ENCODE peak calls at places on chromosomes 16 and 17, in four cellular contexts. F is CD8-positive, alpha-beta memory T cell; X is heart right ventricle; A is hepatocyte. K is an unnamed sample. For H3K9me3 and H3K36me3, the result is how much of the 10 kb centered on the place peaks cover.

GRCh38 chr16:87487361-87487924 is 5.4 kb downstream of the ZCCHC14 start:
- DNase-seq in F (no peak), X (peak), A (peak), K (no peak)

GRCh38 chr16:25126820-25127232 is 15.3 kb downstream of the LCMT1 start:
- DNase-seq in F (no peak), X (no peak), A (peak), K (no peak)

GRCh38 chr16:50697881-50698767 is 4.7 kb downstream of the NOD2 start:
- DNase-seq in F (no peak), X (no peak), A (no peak), K (no peak)

GRCh38 chr17:78923660-78924453 is 1.3 kb downstream of the TIMP2 start:
- DNase-seq in F (peak), X (peak), A (peak), K (peak)

GRCh38 chr16:2473425-2473926 is 1.5 kb upstream of the TBC1D24 start:
- DNase-seq in F (no peak), X (no peak), A (no peak), K (peak)

GRCh38 chr16:2692948-2693651 is 10.8 kb downstream of the KCTD5 start:
- DNase-seq in F (no peak), X (peak), A (no peak), K (no peak)

GRCh38 chr17:9298776-9299295 is 276.8 kb downstream of the STX8 start:
- DNase-seq in F (no peak), X (no peak), A (no peak), K (no peak)

GRCh38 chr17:81869221-81870154 is 1.6 kb downstream of the ARHGDIA start:
- DNase-seq in F (no peak), X (peak), A (peak), K (peak)

GRCh38 chr17:9594065-9594464 is 17.6 kb downstream of the CFAP52 start:
- DNase-seq in F (no peak), X (no peak), A (no peak), K (no peak)

GRCh38 chr16:58124601-58124915 is 4.6 kb downstream of the CFAP20 start:
- DNase-seq in F (no peak), X (no peak), A (no peak), K (no peak)

GRCh38 chr16:74842413-74842812 is 67.8 kb upstream of the FA2H start:
- DNase-seq in F (no peak), X (no peak), A (no peak), K (no peak)

GRCh38 chr17:17456251-17456650 is 20.5 kb upstream of the MED9 start:
- DNase-seq in F (no peak), X (no peak), A (no peak), K (no peak)

GRCh38 chr16:88866151-88866920 is at the start of gene PABPN1L:
- DNase-seq in F (no peak), X (no peak), A (no peak), K (peak)

GRCh38 chr16:85872666-85873561 is 26.0 kb upstream of the IRF8 start:
- DNase-seq in F (no peak), X (no peak), A (no peak), K (no peak)

GRCh38 chr17:80270104-80270503 is 9.5 kb downstream of the RNF213 start:
- DNase-seq in F (no peak), X (no peak), A (no peak), K (peak)

GRCh38 chr17:56230660-56231059 is 77.4 kb downstream of the ANKFN1 start:
- DNase-seq in F (no peak), X (no peak), A (peak), K (no peak)

GRCh38 chr17:44901323-44901965 is 2.2 kb upstream of the EFTUD2 start:
- DNase-seq in F (no peak), X (no peak), A (no peak), K (no peak)

GRCh38 chr17:75352079-75352569 is 53.4 kb downstream of the GRB2 start:
- DNase-seq in F (no peak), X (no peak), A (peak), K (peak)

GRCh38 chr17:19328441-19329061 is 34.0 kb downstream of the B9D1 start:
- DNase-seq in F (no peak), X (no peak), A (no peak), K (no peak)

GRCh38 chr17:75832652-75833400 is 11.4 kb downstream of the UNC13D start:
- DNase-seq in F (no peak), X (no peak), A (no peak), K (peak)

GRCh38 chr16:58843675-58844074 is 109.6 kb upstream of the GOT2 start:
- DNase-seq in F (no peak), X (no peak), A (peak), K (no peak)

GRCh38 chr17:61494325-61495160 is 42.3 kb downstream of the TBX4 start:
- DNase-seq in F (no peak), X (no peak), A (peak), K (no peak)

GRCh38 chr16:60107920-60108319 is 1373.8 kb upstream of the GOT2 start:
- DNase-seq in F (no peak), X (no peak), A (no peak), K (no peak)

GRCh38 chr16:15435216-15435864 is 952 bp downstream of the BMERB1 start:
- DNase-seq in F (no peak), X (no peak), A (no peak), K (no peak)

GRCh38 chr16:50286681-50287080 is 20.3 kb downstream of the ADCY7 start:
- DNase-seq in F (no peak), X (no peak), A (no peak), K (no peak)

GRCh38 chr16:90057738-90058173 is 19.4 kb downstream of the PRDM7 start:
- DNase-seq in F (no peak), X (no peak), A (peak), K (no peak)

GRCh38 chr17:28519236-28519635 is 13.1 kb downstream of the FOXN1 start:
- DNase-seq in F (no peak), X (no peak), A (no peak), K (no peak)

GRCh38 chr17:29007456-29008455 is 1.9 kb upstream of the SEZ6 start:
- DNase-seq in F (no peak), X (no peak), A (peak), K (peak)

GRCh38 chr17:43402078-43402477 is 3.3 kb downstream of the ARL4D start:
- DNase-seq in F (no peak), X (no peak), A (no peak), K (no peak)

GRCh38 chr16:82405696-82406095 is 221.1 kb upstream of the CDH13 start:
- DNase-seq in F (no peak), X (no peak), A (no peak), K (no peak)

GRCh38 chr16:15041260-15042011 is 14.4 kb downstream of the NTAN1 start:
- DNase-seq in F (no peak), X (peak), A (no peak), K (peak)

GRCh38 chr17:39742856-39743436 is 5.2 kb downstream of the GRB7 start:
- DNase-seq in F (no peak), X (no peak), A (no peak), K (no peak)

GRCh38 chr17:1126801-1127550 is 52.8 kb downstream of the ABR start:
- DNase-seq in F (no peak), X (no peak), A (no peak), K (no peak)

GRCh38 chr17:1124238-1124699 is 55.5 kb downstream of the ABR start:
- DNase-seq in F (no peak), X (no peak), A (no peak), K (no peak)

GRCh38 chr17:1126327-1126726 is 53.5 kb downstream of the ABR start:
- DNase-seq in F (no peak), X (no peak), A (no peak), K (no peak)

GRCh38 chr17:1124896-1125774 is 54.6 kb downstream of the ABR start:
- DNase-seq in F (no peak), X (no peak), A (no peak), K (no peak)

DNA sequence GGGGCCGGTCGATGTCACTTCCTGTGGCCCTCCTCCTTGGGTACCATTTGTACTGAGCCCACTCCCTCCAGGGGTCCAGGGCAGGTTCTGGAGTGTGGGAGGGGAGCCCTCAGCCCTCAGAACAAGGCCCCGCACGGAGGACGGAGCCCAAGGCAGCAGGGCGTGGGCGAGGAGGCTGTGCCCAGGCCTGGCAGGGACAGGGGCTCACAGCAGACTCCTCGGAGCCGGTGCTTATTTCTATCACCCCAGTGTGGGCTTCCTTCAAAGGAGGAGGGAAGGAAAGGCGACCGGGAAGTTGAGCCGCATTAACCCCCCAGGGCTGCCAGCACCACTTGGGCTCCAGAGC is 54.0 kb downstream of the ABR start:
- DNase-seq in F (no peak), X (no peak), A (no peak), K (no peak)
- H3K9me3 ChIP-seq in F (under half), X (under half), A (under half), K (under half)

DNA sequence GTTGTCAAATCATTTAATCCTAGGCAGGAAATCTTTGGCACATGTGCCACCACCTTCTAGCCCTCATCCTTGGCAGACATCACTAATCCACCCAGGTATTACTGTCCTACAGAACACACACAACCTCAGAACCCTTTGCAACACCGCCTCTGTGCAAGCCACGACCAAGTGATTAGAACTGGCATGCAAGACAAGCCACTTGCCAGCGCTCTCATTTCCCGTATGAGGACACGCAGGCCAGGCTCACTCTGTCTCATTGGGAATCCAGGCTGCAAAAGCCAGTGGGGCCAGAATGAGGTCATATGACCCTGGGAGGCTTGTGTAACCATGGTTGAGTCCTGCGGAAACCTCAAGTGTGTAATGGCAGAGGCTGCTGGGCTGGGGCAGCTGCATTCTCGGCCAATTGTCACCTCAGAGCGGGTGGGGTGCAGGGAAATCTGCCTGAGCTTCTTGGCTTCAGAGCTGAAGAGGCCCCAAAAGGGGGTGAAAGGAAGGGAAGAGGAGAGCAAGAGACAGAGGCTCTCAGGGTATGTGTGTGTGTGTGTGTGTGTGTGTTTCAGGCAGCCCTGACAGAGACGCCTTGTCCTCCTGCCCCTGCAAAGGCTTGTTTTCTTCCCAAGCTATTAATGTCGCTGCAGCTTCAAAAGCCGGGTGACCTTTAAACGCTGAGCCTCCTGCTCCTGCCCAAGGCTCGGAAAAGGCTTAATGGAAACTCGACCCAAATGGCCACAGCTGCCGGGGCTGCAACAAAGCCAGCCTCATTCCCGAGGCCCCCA is 43.2 kb upstream of the MRPS23 start:
- DNase-seq in F (no peak), X (peak), A (peak), K (peak)
- H3K4me3 ChIP-seq in F (no peak), X (peak), A (no peak), K (peak)

GRCh38 chr17:42214156-42214555 is 19.9 kb upstream of the GHDC start:
- DNase-seq in F (no peak), X (no peak), A (no peak), K (no peak)
- H3K36me3 ChIP-seq in F (half or more), X (under half), A (under half), K (half or more)

GRCh38 chr16:13629704-13630103 is 290.2 kb upstream of the ERCC4 start:
- DNase-seq in F (no peak), X (no peak), A (no peak), K (no peak)
- H3K9me3 ChIP-seq in F (under half), X (under half), A (under half), K (under half)

GRCh38 chr17:13598353-13599167 is 3.2 kb downstream of the HS3ST3A1 start:
- DNase-seq in F (no peak), X (no peak), A (no peak), K (no peak)

GRCh38 chr17:13594310-13594709 is 7.4 kb downstream of the HS3ST3A1 start:
- DNase-seq in F (no peak), X (no peak), A (no peak), K (no peak)

GRCh38 chr17:13594762-13595697 is 6.7 kb downstream of the HS3ST3A1 start:
- DNase-seq in F (peak), X (peak), A (peak), K (peak)

GRCh38 chr17:13597723-13598347 is 3.9 kb downstream of the HS3ST3A1 start:
- DNase-seq in F (no peak), X (no peak), A (peak), K (peak)

DNA sequence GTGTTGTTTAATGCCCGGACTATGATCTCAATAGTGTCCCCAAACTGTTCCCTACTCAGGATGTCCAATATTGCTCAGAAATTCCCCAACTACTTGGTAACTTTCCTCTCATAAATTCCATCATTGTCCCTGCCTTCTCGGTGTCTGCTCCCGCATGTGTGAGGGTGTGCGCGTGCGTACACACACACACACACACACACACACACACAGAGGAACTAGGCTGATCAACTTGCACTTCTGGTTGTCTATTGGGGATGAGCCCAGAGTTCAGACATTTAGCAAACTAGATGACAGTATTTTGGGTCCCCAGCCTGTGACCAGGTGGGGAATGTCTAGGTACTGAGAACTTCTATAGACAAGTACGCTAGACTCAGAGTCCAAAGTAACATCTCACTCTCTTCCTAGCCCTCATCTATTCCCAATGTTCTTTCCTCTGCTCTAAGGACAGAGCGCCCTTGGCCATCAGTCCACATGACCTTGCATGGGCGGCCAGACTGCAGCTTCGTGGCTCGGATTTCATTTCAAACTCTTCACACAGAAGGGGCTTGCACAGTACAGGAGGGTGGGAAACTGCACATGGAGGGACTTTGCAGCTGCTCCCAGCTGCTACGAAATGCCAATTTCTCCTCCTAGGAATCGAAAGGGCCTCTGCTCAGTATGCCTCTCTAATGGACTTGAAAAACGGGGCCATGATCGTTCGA is 5.3 kb downstream of the HS3ST3A1 start:
- DNase-seq in F (no peak), X (no peak), A (no peak), K (no peak)
- H3K4me3 ChIP-seq in F (no peak), X (no peak), A (no peak), K (no peak)

DNA sequence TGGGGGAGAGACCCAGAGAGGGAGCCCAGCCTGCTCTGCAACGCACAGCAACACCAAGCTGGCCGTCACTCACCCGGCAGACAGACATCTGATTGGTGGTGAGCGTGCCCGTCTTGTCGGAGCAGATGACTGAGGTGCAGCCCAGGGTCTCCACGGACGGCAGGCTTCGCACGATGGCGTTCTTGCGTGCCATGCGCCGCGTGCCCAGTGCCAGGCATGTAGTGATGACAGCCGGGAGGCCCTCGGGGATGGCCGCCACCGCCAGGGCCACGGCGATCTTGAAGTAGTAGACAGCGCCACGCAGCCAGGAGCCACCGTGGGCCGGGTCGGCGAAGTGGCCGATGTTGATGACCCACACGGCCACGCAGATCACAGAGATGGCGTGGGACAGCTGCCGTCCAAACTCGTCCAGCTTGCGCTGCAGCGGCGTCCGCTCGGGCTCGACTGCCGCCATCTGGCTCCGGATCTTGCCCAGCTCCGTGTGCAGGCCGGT is 16.9 kb downstream of the ATP2A3 start:
- DNase-seq in F (no peak), X (no peak), A (no peak), K (no peak)
- H3K36me3 ChIP-seq in F (under half), X (under half), A (under half), K (under half)

GRCh38 chr17:82949984-82950383 is 110.2 kb upstream of the ZNF750 start:
- DNase-seq in F (no peak), X (no peak), A (no peak), K (no peak)

GRCh38 chr17:82947051-82947991 is 107.5 kb upstream of the ZNF750 start:
- DNase-seq in F (no peak), X (no peak), A (no peak), K (no peak)

GRCh38 chr17:82949361-82949760 is 109.5 kb upstream of the ZNF750 start:
- DNase-seq in F (no peak), X (no peak), A (no peak), K (no peak)

GRCh38 chr17:82948081-82948511 is 108.3 kb upstream of the ZNF750 start:
- DNase-seq in F (no peak), X (no peak), A (no peak), K (no peak)

DNA sequence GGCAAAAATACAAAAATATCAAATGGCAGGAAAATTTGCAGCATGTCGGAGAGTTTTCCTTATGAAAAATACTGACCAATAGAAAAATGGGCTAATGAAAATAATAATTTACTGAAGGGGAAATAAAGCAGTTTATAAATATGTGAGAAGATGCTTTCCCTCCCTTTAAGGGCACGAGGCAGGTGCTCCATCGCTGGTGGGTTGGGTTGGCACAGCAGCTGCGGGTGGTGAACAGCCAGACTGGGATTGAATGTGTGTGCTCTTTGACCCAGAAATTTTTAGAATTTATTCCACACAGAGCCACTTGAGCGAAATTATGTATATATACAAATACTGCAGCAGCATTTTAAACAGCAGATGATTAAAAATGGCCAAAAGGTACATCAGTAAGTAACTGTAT is 109.1 kb upstream of the ZNF750 start:
- DNase-seq in F (no peak), X (no peak), A (no peak), K (no peak)
- H3K9me3 ChIP-seq in F (under half), X (under half), A (under half), K (half or more)

GRCh38 chr17:65561394-65562205 is at the start of gene AXIN2:
- DNase-seq in F (peak), X (peak), A (peak), K (peak)

GRCh38 chr17:65560628-65561371 is 648 bp downstream of the AXIN2 start:
- DNase-seq in F (peak), X (peak), A (peak), K (peak)

GRCh38 chr17:65559483-65559801 is 2.0 kb downstream of the AXIN2 start:
- DNase-seq in F (no peak), X (no peak), A (no peak), K (no peak)

GRCh38 chr17:65558683-65559311 is 2.7 kb downstream of the AXIN2 start:
- DNase-seq in F (no peak), X (no peak), A (peak), K (no peak)

DNA sequence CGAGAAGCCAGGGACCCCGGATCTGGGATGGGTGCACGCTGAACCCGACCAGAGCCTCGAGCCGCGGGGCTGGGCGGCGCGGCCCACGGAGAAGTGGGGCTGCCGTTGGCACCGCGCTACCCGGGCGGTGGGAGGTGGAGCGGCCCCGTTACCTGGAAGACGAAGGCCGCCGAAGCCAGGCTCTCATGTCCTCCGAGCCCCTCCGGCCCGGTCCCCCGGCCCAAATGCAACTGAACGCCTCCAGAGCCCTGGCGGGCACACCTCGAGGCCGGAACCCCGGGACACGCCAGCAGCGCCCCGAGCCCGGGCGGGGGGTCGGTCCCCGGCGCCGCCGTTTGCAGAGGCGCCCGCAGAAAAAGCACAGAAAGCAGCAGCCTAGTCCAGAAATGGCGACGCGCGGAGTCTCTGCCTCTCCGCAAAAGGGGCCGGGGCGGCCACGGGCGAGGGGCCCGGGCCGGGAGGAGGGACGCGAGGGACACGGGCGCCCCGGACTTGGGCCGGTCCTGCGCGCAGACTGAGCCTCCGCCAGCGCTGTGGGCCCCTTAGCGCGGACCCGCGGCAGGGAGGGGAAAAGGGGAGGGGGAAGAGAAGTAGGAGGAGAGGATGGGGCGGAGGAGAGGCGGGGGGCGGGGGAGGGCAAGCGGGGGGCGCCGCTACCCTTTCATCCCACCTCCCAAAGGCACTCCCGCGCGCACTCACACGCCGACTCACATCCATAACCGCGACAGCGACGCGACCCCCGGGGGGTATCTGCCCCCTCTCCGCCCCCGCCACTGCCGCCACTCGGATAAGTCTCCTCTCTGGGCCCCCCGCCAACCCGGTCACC is 1.4 kb downstream of the AXIN2 start:
- DNase-seq in F (peak), X (peak), A (peak), K (peak)
- H3K4me3 ChIP-seq in F (peak), X (peak), A (peak), K (peak)

K was measured in WERI-Rb-1.